ENCODE peak calls at places on chromosomes 11 and 22, in six cellular contexts. J, G, Y, V, R and Q are unnamed samples. For H3K4me1, H3K36me3 and H3K9me3, the result is how much of the 10 kb centered on the place peaks cover.

GRCh38 chr11:1559103-1559951 is 12.7 kb downstream of the DUSP8 start:
- DNase-seq in J (no peak), G (peak), Y (peak), V (peak), R (peak), Q (peak)

GRCh38 chr22:50267591-50268390 is 2.4 kb downstream of the MAPK11 start:
- DNase-seq in J (no peak), G (peak), Y (peak), V (no peak), R (peak), Q (peak)

GRCh38 chr22:46974077-46974476 is 211.6 kb downstream of the TBC1D22A start:
- DNase-seq in J (no peak), G (no peak), Y (peak), V (no peak), R (no peak), Q (no peak)

GRCh38 chr11:68039526-68040086 is 781 bp downstream of the TCIRG1 start:
- DNase-seq in J (no peak), G (peak), Y (peak), V (peak), R (no peak), Q (no peak)

GRCh38 chr11:6596237-6596877 is 7.1 kb downstream of the RRP8 start:
- DNase-seq in J (no peak), G (no peak), Y (no peak), V (no peak), R (no peak), Q (no peak)

GRCh38 chr11:64263021-64263946 is 12.0 kb downstream of the PLCB3 start:
- DNase-seq in J (no peak), G (no peak), Y (peak), V (no peak), R (peak), Q (no peak)

GRCh38 chr11:74006743-74007304 is 2.1 kb downstream of the UCP3 start:
- DNase-seq in J (no peak), G (no peak), Y (no peak), V (no peak), R (no peak), Q (no peak)

GRCh38 chr11:64152841-64153691 is 12.8 kb downstream of the MACROD1 start:
- DNase-seq in J (no peak), G (peak), Y (peak), V (peak), R (peak), Q (peak)

GRCh38 chr22:41873391-41873790 is 40.5 kb downstream of the SREBF2 start:
- DNase-seq in J (no peak), G (no peak), Y (no peak), V (no peak), R (no peak), Q (no peak)

GRCh38 chr11:36449566-36450390 is 60.3 kb downstream of the TRAF6 start:
- DNase-seq in J (no peak), G (no peak), Y (peak), V (no peak), R (peak), Q (no peak)

GRCh38 chr22:21942407-21942895 is 10.2 kb downstream of the PPM1F start:
- DNase-seq in J (peak), G (peak), Y (peak), V (no peak), R (peak), Q (peak)

GRCh38 chr11:61679893-61680621 is at the start of gene DAGLA:
- DNase-seq in J (no peak), G (peak), Y (peak), V (peak), R (peak), Q (peak)

GRCh38 chr11:8683115-8683807 is 669 bp downstream of the RPL27A start:
- DNase-seq in J (no peak), G (no peak), Y (peak), V (no peak), R (no peak), Q (no peak)

GRCh38 chr11:125457814-125458343 is 38.2 kb downstream of the FEZ1 start:
- DNase-seq in J (no peak), G (peak), Y (peak), V (no peak), R (peak), Q (peak)

GRCh38 chr11:64765841-64766682 is 6.3 kb upstream of the PYGM start:
- DNase-seq in J (no peak), G (peak), Y (no peak), V (no peak), R (no peak), Q (no peak)

GRCh38 chr11:12088047-12088481 is 22.3 kb upstream of the MICAL2 start:
- DNase-seq in J (no peak), G (peak), Y (peak), V (no peak), R (peak), Q (peak)

GRCh38 chr22:26890870-26891269 is 233.5 kb downstream of the MIAT start:
- DNase-seq in J (peak), G (no peak), Y (no peak), V (peak), R (no peak), Q (no peak)

GRCh38 chr11:69000391-69000790 is 12.7 kb downstream of the MRGPRF start:
- DNase-seq in J (no peak), G (no peak), Y (peak), V (no peak), R (no peak), Q (no peak)

GRCh38 chr11:26227311-26227710 is 104.6 kb upstream of the ANO3 start:
- DNase-seq in J (no peak), G (no peak), Y (peak), V (no peak), R (peak), Q (no peak)

GRCh38 chr22:19807161-19807913 is 46.8 kb downstream of the TBX1 start:
- DNase-seq in J (no peak), G (no peak), Y (no peak), V (no peak), R (no peak), Q (no peak)

GRCh38 chr22:40898850-40899357 is 37.0 kb upstream of the DNAJB7 start:
- DNase-seq in J (peak), G (no peak), Y (peak), V (no peak), R (peak), Q (no peak)

GRCh38 chr11:113518716-113519495 is 43.7 kb upstream of the DRD2 start:
- DNase-seq in J (no peak), G (no peak), Y (no peak), V (no peak), R (no peak), Q (no peak)

GRCh38 chr11:117185739-117186430 is 7.3 kb downstream of the SIDT2 start:
- DNase-seq in J (no peak), G (peak), Y (no peak), V (no peak), R (no peak), Q (no peak)

GRCh38 chr11:8964324-8965320 is at the start of gene TMEM9B:
- DNase-seq in J (peak), G (peak), Y (peak), V (peak), R (peak), Q (peak)

GRCh38 chr22:49958961-49959781 is 1.4 kb upstream of the PIM3 start:
- DNase-seq in J (no peak), G (peak), Y (no peak), V (peak), R (no peak), Q (peak)

GRCh38 chr22:48234011-48234410 is 1471.6 kb downstream of the TBC1D22A start:
- DNase-seq in J (no peak), G (no peak), Y (no peak), V (no peak), R (no peak), Q (no peak)

GRCh38 chr11:116771935-116772334 is 852 bp downstream of the BUD13 start:
- DNase-seq in J (no peak), G (no peak), Y (no peak), V (no peak), R (no peak), Q (no peak)

GRCh38 chr11:122202951-122203456 is 87.0 kb upstream of the BLID start:
- DNase-seq in J (peak), G (peak), Y (peak), V (peak), R (peak), Q (peak)

GRCh38 chr11:32893091-32893946 is 708 bp downstream of the QSER1 start:
- DNase-seq in J (no peak), G (peak), Y (peak), V (peak), R (peak), Q (peak)

GRCh38 chr11:83069441-83070043 is 2.2 kb downstream of the RAB30 start:
- DNase-seq in J (no peak), G (no peak), Y (peak), V (no peak), R (no peak), Q (no peak)

GRCh38 chr11:82980292-82980691 is 78.8 kb downstream of the DDIAS start:
- DNase-seq in J (peak), G (no peak), Y (peak), V (no peak), R (peak), Q (no peak)

GRCh38 chr11:31720666-31721199 is 90.4 kb downstream of the PAX6 start:
- DNase-seq in J (no peak), G (no peak), Y (no peak), V (no peak), R (no peak), Q (no peak)

GRCh38 chr11:12182650-12183511 is 72.5 kb downstream of the MICAL2 start:
- DNase-seq in J (peak), G (peak), Y (peak), V (no peak), R (peak), Q (no peak)

GRCh38 chr11:15379483-15379882 is 264.8 kb downstream of the INSC start:
- DNase-seq in J (no peak), G (no peak), Y (no peak), V (no peak), R (no peak), Q (no peak)

GRCh38 chr11:20161230-20161918 is 1.1 kb upstream of the DBX1 start:
- DNase-seq in J (no peak), G (no peak), Y (no peak), V (peak), R (no peak), Q (no peak)

DNA sequence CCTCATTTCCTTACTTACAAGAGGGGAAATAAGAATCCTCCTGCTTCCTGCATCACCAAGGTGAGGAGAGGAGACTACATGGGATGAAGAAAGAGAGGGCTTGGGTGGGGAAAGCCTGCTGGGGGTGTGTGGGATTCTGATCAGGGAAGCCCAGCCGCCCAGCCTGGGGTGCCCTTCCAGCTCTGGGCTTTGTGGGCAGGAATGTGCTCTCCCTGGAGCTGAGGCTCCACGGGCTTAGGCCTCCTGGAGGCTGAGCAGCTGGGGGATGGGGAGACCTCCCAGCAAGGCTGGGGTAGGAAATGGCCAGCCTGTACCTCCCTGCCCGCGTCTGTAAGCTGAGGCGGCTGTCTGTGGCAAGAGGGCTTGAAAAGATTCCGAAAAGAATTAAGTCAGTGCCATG is 206.1 kb downstream of the GRIK4 start:
- DNase-seq in J (no peak), G (no peak), Y (no peak), V (no peak), R (no peak), Q (no peak)
- H3K4me1 ChIP-seq in J (under half), G (under half), Y (under half), V (under half), R (under half), Q (under half)

DNA sequence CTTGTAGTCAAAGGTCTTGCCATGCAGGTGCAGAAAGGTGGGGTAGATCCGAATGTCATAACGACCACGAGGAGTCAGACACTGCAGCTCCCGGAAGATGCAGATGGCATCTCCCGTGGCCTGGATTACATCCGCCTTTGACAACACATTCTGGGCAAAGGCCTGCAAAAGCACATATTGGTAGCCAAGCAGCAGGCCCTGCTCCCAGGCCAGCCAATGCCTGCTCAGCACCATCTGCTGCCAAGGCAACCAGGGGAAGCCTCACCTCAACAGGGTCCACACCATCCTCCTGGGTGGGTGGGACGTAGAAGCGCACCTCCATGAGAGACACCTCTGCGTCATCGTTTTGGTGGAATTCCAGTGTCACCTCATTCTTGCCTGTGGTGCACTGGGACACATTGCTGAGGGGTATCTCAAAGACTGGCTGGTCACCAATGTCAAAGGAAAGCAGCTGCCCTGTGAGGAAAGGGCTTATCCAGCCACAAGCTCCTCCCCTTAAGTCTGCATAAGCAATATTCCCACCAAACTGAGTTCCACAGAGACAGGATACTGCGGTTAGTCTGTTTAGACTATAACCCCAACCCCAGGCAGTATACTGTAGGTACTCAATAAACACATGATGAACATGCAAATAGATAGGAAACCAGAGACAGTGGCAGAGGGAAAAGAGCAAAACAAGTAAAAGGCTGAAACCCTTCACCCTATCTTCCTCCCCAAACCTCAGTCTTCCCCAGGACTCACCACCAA is 2.8 kb downstream of the SSRP1 start:
- DNase-seq in J (no peak), G (no peak), Y (no peak), V (no peak), R (no peak), Q (no peak)
- H3K36me3 ChIP-seq in J (half or more), G (under half), Y (under half), V (half or more), R (under half), Q (under half)

DNA sequence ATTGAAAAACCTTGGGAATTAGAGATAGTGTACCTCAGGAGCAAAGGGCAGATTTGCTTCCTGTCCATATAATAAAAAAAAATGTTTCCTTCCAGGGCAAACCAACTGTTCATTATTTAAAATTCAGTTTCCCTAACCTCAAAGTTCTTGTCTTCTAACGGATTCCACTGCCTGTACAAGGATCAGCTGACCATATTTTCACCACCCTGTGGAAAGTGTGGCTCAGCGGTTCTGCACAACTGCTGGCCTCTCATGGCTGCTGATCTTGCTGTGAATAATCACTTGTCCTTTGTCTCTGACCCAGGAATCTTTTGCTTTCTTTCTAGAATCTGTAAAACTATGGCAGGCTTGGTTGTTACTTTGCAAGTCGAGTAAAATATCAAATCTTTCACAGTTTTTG is 1732.5 kb upstream of the RAG2 start:
- DNase-seq in J (no peak), G (no peak), Y (no peak), V (no peak), R (no peak), Q (no peak)
- H3K9me3 ChIP-seq in J (under half), G (under half), Y (under half), V (under half), R (under half), Q (under half)

GRCh38 chr22:30945653-30946052 is 22.9 kb downstream of the MORC2 start:
- DNase-seq in J (no peak), G (no peak), Y (no peak), V (no peak), R (no peak), Q (no peak)
- H3K4me1 ChIP-seq in J (under half), G (under half), Y (under half), V (under half), R (under half), Q (under half)

DNA sequence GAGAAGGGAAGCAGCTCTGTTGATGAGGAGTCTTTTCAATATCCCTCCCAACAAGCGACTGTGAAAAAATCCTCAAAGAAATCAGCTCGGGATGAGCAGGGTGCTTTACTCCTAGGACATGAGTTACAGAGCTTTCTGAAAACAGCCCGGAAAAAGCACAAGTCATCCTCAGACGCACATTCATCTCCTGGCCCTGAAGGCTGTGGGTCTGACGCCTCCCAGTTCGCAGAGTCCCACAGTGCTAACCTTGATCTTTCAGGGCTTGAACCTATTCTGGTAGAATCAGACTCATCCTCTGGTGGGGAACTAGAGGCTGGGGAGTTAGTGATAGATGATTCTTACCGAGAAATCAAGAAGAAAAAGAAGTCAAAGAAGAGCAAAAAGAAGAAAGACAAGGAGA is 7.7 kb downstream of the HMGXB4 start:
- DNase-seq in J (no peak), G (no peak), Y (no peak), V (no peak), R (no peak), Q (no peak)
- H3K36me3 ChIP-seq in J (half or more), G (under half), Y (under half), V (half or more), R (under half), Q (under half)

DNA sequence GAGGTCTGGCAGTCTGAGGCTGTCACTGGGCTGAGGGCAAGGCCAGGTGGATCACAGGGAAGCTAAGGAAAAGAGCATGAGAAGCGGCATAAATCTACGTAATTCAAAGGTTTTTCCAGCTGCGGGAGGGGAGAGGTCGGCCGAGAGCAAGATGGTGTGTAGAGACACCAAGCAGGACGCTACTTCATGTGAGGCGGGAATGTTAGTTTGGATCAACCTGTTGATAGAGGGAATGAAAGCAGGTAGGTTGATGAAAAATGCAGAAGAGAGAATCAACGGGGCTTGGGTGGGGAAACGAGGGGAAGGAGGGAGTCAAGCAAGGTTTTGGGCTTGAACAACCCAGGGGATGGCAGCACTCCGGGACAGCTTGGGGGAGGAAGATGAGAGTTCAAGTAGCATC is 2.9 kb downstream of the B3GNT6 start:
- DNase-seq in J (no peak), G (no peak), Y (no peak), V (no peak), R (no peak), Q (no peak)
- H3K9me3 ChIP-seq in J (under half), G (under half), Y (under half), V (under half), R (under half), Q (under half)

GRCh38 chr11:3010521-3011275 is 18.6 kb upstream of the NAP1L4 start:
- DNase-seq in J (no peak), G (no peak), Y (no peak), V (no peak), R (peak), Q (no peak)
- H3K4me1 ChIP-seq in J (under half), G (under half), Y (under half), V (under half), R (under half), Q (under half)